ENCODE peak calls at places on chromosome 1, in seven cellular contexts. P is stimulated activated CD8-positive, alpha-beta memory T cell treated with anti-CD3 and anti-CD28 coated beads, Interleukin-15, amount 100 ng/mL, for 4 hours; A is HEK293T; M is NCI-H1436; F is stimulated activated CD4-positive, alpha-beta T cell treated with anti-CD3 and anti-CD28 coated beads, Interleukin-2, amount 100 ng/mL, for 24 hours; Y is GM19239; X is posterior vena cava. G is an unnamed sample.
A peak's percentile ranks its signal among the peaks of the same experiment; 100 is the strongest.

GRCh38 chr1:1462318-1462966 is 9.1 kb upstream of the ATAD3B start:
- DNase-seq in F (peak; percentile 21), A (no peak), P (no peak), M (no peak), X (no peak), Y (no peak), G (peak; percentile 70)

GRCh38 chr1:61358770-61359455 is 276.6 kb downstream of the NFIA start:
- DNase-seq in P (no peak), M (no peak), X (no peak), F (no peak), A (no peak), Y (no peak), G (no peak)

GRCh38 chr1:147167361-147167760 is 4.9 kb downstream of the PRKAB2 start:
- DNase-seq in A (no peak), X (no peak), Y (no peak), M (no peak), P (no peak), F (no peak), G (no peak)

GRCh38 chr1:39116868-39117728 is 87.4 kb upstream of the MACF1 start:
- DNase-seq in X (no peak), F (no peak), P (no peak), A (no peak), M (no peak), Y (no peak), G (peak; percentile 91)

GRCh38 chr1:25703671-25704637 is 87.4 kb downstream of the MAN1C1 start:
- DNase-seq in A (no peak), M (no peak), F (peak; percentile 21), Y (no peak), P (no peak), X (peak; percentile 73), G (no peak)

GRCh38 chr1:147785794-147786506 is 25.5 kb upstream of the GJA5 start:
- DNase-seq in F (no peak), A (no peak), M (no peak), P (no peak), Y (no peak), X (no peak), G (no peak)

GRCh38 chr1:179867493-179868330 is 9.9 kb downstream of the TOR1AIP2 start:
- DNase-seq in X (no peak), F (peak; percentile 50), A (peak; percentile 61), P (peak; percentile 6), Y (no peak), M (peak; percentile 2), G (peak; percentile 85)

GRCh38 chr1:61237659-61238370 is 155.5 kb downstream of the NFIA start:
- DNase-seq in X (no peak), M (no peak), Y (no peak), F (no peak), P (no peak), A (no peak), G (no peak)

GRCh38 chr1:184258525-184258924 is 128.3 kb upstream of the C1orf21 start:
- DNase-seq in A (no peak), X (no peak), M (no peak), F (no peak), P (no peak), Y (no peak), G (no peak)

GRCh38 chr1:217274927-217275616 is 355.8 kb downstream of the GPATCH2 start:
- DNase-seq in A (no peak), F (no peak), Y (no peak), X (no peak), P (no peak), M (no peak), G (no peak)

GRCh38 chr1:224542783-224543440 is 73.2 kb upstream of the CNIH3 start:
- DNase-seq in Y (no peak), P (no peak), F (peak; percentile 5), M (no peak), A (no peak), X (no peak), G (peak; percentile 83)

GRCh38 chr1:91777630-91778300 is 108.2 kb downstream of the TGFBR3 start:
- DNase-seq in P (no peak), M (no peak), A (no peak), Y (no peak), F (no peak), X (no peak), G (no peak)

GRCh38 chr1:171664976-171665375 is 12.5 kb upstream of the MYOC start:
- DNase-seq in Y (no peak), A (no peak), P (no peak), M (no peak), F (no peak), X (no peak), G (no peak)